ENCODE peak calls at places on chromosomes 5 and 9, in four cellular contexts. M is activated naive CD4-positive, alpha-beta T cell treated with Interleukin-2 at 50 U/mL for 16 hours; P is esophagus squamous epithelium; O is mesothelial cell of epicardium. S is an unnamed sample.

GRCh38 chr9:108001219-108001618 is 511.6 kb upstream of the KLF4 start:
- DNase-seq in M (no peak), P (no peak), O (no peak), S (no peak)

GRCh38 chr9:74277532-74277931 is 219.6 kb upstream of the RORB start:
- DNase-seq in M (no peak), P (no peak), O (no peak), S (no peak)

GRCh38 chr9:121744687-121745395 is 93.4 kb downstream of the DAB2IP start:
- DNase-seq in M (no peak), P (no peak), O (no peak), S (peak)

GRCh38 chr9:36828574-36829141 is 205.4 kb downstream of the PAX5 start:
- DNase-seq in M (no peak), P (no peak), O (no peak), S (no peak)

GRCh38 chr5:33834334-33834733 is 57.5 kb downstream of the ADAMTS12 start:
- DNase-seq in M (no peak), P (no peak), O (no peak), S (no peak)

GRCh38 chr5:93730124-93730523 is 11.3 kb downstream of the POU5F2 start:
- DNase-seq in M (no peak), P (no peak), O (no peak), S (no peak)

GRCh38 chr5:82295959-82296557 is 17.9 kb upstream of the RPS23 start:
- DNase-seq in M (no peak), P (no peak), O (no peak), S (no peak)

GRCh38 chr5:43497311-43498104 is 13.8 kb upstream of the TMEM267 start:
- DNase-seq in M (no peak), P (no peak), O (no peak), S (no peak)

GRCh38 chr5:160263326-160263850 is 34.1 kb downstream of the FABP6 start:
- DNase-seq in M (no peak), P (no peak), O (no peak), S (no peak)

GRCh38 chr9:12817702-12818101 is 42.9 kb downstream of the LURAP1L start:
- DNase-seq in M (no peak), P (no peak), O (no peak), S (no peak)

GRCh38 chr9:108166509-108166908 is 676.9 kb upstream of the KLF4 start:
- DNase-seq in M (no peak), P (no peak), O (no peak), S (no peak)

GRCh38 chr5:40033411-40033810 is 608.6 kb upstream of the DAB2 start:
- DNase-seq in M (peak), P (no peak), O (no peak), S (no peak)

GRCh38 chr9:104869801-104870200 is 58.2 kb downstream of the ABCA1 start:
- DNase-seq in M (no peak), P (no peak), O (no peak), S (no peak)

GRCh38 chr9:89463986-89464901 is 33.7 kb downstream of the SEMA4D start:
- DNase-seq in M (peak), P (peak), O (no peak), S (peak)

GRCh38 chr9:83312543-83312942 is 225.7 kb downstream of the FRMD3 start:
- DNase-seq in M (no peak), P (no peak), O (no peak), S (no peak)

GRCh38 chr9:92328225-92328624 is 2.5 kb downstream of the CENPP start:
- DNase-seq in M (no peak), P (no peak), O (no peak), S (no peak)

GRCh38 chr5:163460562-163461176 is at the start of gene HMMR:
- DNase-seq in M (no peak), P (no peak), O (no peak), S (peak)

GRCh38 chr9:105735366-105735765 is 41.0 kb downstream of the TMEM38B start:
- DNase-seq in M (no peak), P (no peak), O (no peak), S (no peak)

GRCh38 chr9:76618762-76619161 is 145.5 kb upstream of the PCA3 start:
- DNase-seq in M (no peak), P (no peak), O (no peak), S (no peak)

GRCh38 chr5:144088211-144088965 is 82.1 kb downstream of the YIPF5 start:
- DNase-seq in M (no peak), P (no peak), O (no peak), S (no peak)

S was measured in testis.